ENCODE peak calls at places on chromosomes 5 and 9, in seven cellular contexts. I is sciatic nerve; K is stimulated activated CD4-positive, alpha-beta T cell treated with anti-CD3 and anti-CD28 coated beads, Interleukin-2, amount 100 ng/mL, for 48 hours; G is DMS 273 treated with DMSO at 0.1 percent for 48 hours; Y is AG09319; M is M059J; A is heart left ventricle. O is an unnamed sample.

GRCh38 chr5:178788381-178789085 is 58.1 kb upstream of the ZNF354A start:
- DNase-seq in I (no peak), K (no peak), G (no peak), Y (no peak), M (no peak), A (no peak), O (no peak)

GRCh38 chr9:132631280-132631679 is 38.5 kb downstream of the DDX31 start:
- DNase-seq in I (no peak), K (no peak), G (no peak), Y (no peak), M (peak), A (no peak), O (no peak)

GRCh38 chr5:104845541-104845940 is 1283.0 kb upstream of the NUDT12 start:
- DNase-seq in I (no peak), K (no peak), G (no peak), Y (no peak), M (no peak), A (no peak), O (no peak)

GRCh38 chr5:38724301-38725030 is 121.3 kb upstream of the OSMR start:
- DNase-seq in I (no peak), K (no peak), G (no peak), Y (no peak), M (peak), A (no peak), O (no peak)

GRCh38 chr5:134106991-134107701 is 7.3 kb upstream of the TCF7 start:
- DNase-seq in I (no peak), K (no peak), G (no peak), Y (no peak), M (no peak), A (no peak), O (no peak)

GRCh38 chr9:37425298-37425752 is 2.8 kb downstream of the GRHPR start:
- DNase-seq in I (no peak), K (no peak), G (no peak), Y (no peak), M (no peak), A (no peak), O (no peak)

GRCh38 chr9:6600426-6600825 is 45.1 kb downstream of the GLDC start:
- DNase-seq in I (no peak), K (no peak), G (no peak), Y (no peak), M (no peak), A (no peak), O (no peak)

GRCh38 chr5:150778517-150779396 is at the start of gene SMIM3:
- DNase-seq in I (peak), K (peak), G (no peak), Y (no peak), M (peak), A (peak), O (peak)

GRCh38 chr5:31639488-31640011 is 619 bp downstream of the PDZD2 start:
- DNase-seq in I (peak), K (no peak), G (no peak), Y (no peak), M (no peak), A (peak), O (no peak)

GRCh38 chr9:89564257-89564878 is 40.4 kb upstream of the GADD45G start:
- DNase-seq in I (no peak), K (no peak), G (peak), Y (no peak), M (peak), A (no peak), O (no peak)

GRCh38 chr5:24535646-24536045 is 109.1 kb downstream of the CDH10 start:
- DNase-seq in I (no peak), K (no peak), G (no peak), Y (no peak), M (peak), A (no peak), O (no peak)

GRCh38 chr5:62299600-62299999 is 6.4 kb upstream of the KIF2A start:
- DNase-seq in I (no peak), K (no peak), G (no peak), Y (no peak), M (no peak), A (no peak), O (no peak)

GRCh38 chr9:115292584-115293271 is 174.8 kb upstream of the TNC start:
- DNase-seq in I (no peak), K (no peak), G (no peak), Y (no peak), M (peak), A (peak), O (no peak)

GRCh38 chr9:114314256-114314867 is 8.5 kb upstream of the ORM1 start:
- DNase-seq in I (peak), K (no peak), G (no peak), Y (no peak), M (no peak), A (no peak), O (peak)

GRCh38 chr9:120505186-120505585 is 74.8 kb downstream of the CDK5RAP2 start:
- DNase-seq in I (no peak), K (no peak), G (no peak), Y (no peak), M (no peak), A (no peak), O (no peak)

GRCh38 chr5:45774528-45774927 is 78.3 kb upstream of the HCN1 start:
- DNase-seq in I (no peak), K (no peak), G (no peak), Y (no peak), M (no peak), A (no peak), O (no peak)

GRCh38 chr9:131361202-131361833 is 32.6 kb upstream of the PRRC2B start:
- DNase-seq in I (no peak), K (no peak), G (no peak), Y (no peak), M (peak), A (no peak), O (no peak)

GRCh38 chr5:169728-170094 is 21.6 kb upstream of the LRRC14B start:
- DNase-seq in I (peak), K (no peak), G (no peak), Y (no peak), M (no peak), A (no peak), O (no peak)

GRCh38 chr9:104589611-104590010 is 9.6 kb downstream of the OR13C5 start:
- DNase-seq in I (no peak), K (no peak), G (no peak), Y (no peak), M (no peak), A (no peak), O (no peak)

GRCh38 chr5:72324186-72324825 is 4.1 kb downstream of the PTCD2 start:
- DNase-seq in I (no peak), K (no peak), G (no peak), Y (no peak), M (peak), A (no peak), O (no peak)

GRCh38 chr9:4771788-4772187 is 21.0 kb upstream of the RCL1 start:
- DNase-seq in I (no peak), K (no peak), G (no peak), Y (no peak), M (no peak), A (no peak), O (no peak)

GRCh38 chr9:125982798-125983406 is 235.7 kb downstream of the PBX3 start:
- DNase-seq in I (no peak), K (no peak), G (no peak), Y (no peak), M (no peak), A (no peak), O (no peak)

GRCh38 chr9:119959846-119960545 is 590.8 kb upstream of the BRINP1 start:
- DNase-seq in I (no peak), K (no peak), G (no peak), Y (no peak), M (peak), A (no peak), O (no peak)

GRCh38 chr9:22050924-22051323 is 41.8 kb upstream of the CDKN2B start:
- DNase-seq in I (no peak), K (no peak), G (no peak), Y (no peak), M (no peak), A (no peak), O (no peak)

GRCh38 chr9:135607401-135608293 is 31.7 kb downstream of the GLT6D1 start:
- DNase-seq in I (no peak), K (no peak), G (no peak), Y (no peak), M (no peak), A (no peak), O (peak)

GRCh38 chr9:114499528-114499927 is 5.7 kb downstream of the WHRN start:
- DNase-seq in I (no peak), K (no peak), G (no peak), Y (no peak), M (no peak), A (no peak), O (no peak)

GRCh38 chr9:93008457-93008856 is 50.0 kb upstream of the SUSD3 start:
- DNase-seq in I (no peak), K (no peak), G (no peak), Y (no peak), M (no peak), A (no peak), O (no peak)

GRCh38 chr5:100448250-100448649 is 86.9 kb upstream of the FAM174A start:
- DNase-seq in I (no peak), K (no peak), G (no peak), Y (no peak), M (peak), A (no peak), O (no peak)

GRCh38 chr5:67206381-67207328 is 10.1 kb upstream of the CD180 start:
- DNase-seq in I (no peak), K (peak), G (no peak), Y (no peak), M (peak), A (no peak), O (no peak)

GRCh38 chr5:38922199-38922598 is 76.4 kb downstream of the OSMR start:
- DNase-seq in I (no peak), K (peak), G (no peak), Y (no peak), M (peak), A (peak), O (peak)

GRCh38 chr9:4235951-4236804 is 63.7 kb downstream of the GLIS3 start:
- DNase-seq in I (no peak), K (no peak), G (no peak), Y (no peak), M (peak), A (no peak), O (no peak)

GRCh38 chr5:35902032-35902681 is 36.3 kb downstream of the CAPSL start:
- DNase-seq in I (no peak), K (no peak), G (peak), Y (no peak), M (peak), A (no peak), O (no peak)

GRCh38 chr5:160347453-160347852 is 23.0 kb downstream of the C1QTNF2 start:
- DNase-seq in I (peak), K (no peak), G (no peak), Y (no peak), M (no peak), A (no peak), O (no peak)

GRCh38 chr5:140550147-140551079 is 3.0 kb downstream of the EIF4EBP3 start:
- DNase-seq in I (no peak), K (no peak), G (no peak), Y (no peak), M (no peak), A (no peak), O (no peak)

GRCh38 chr5:66161356-66161755 is 17.3 kb downstream of the SREK1 start:
- DNase-seq in I (no peak), K (no peak), G (no peak), Y (no peak), M (no peak), A (no peak), O (no peak)

GRCh38 chr9:93505518-93506123 is 52.2 kb upstream of the FAM120AOS start:
- DNase-seq in I (no peak), K (no peak), G (no peak), Y (no peak), M (no peak), A (no peak), O (peak)

O was measured in left lobe of liver.